ENCODE peak calls at places on chromosomes 3 and 15, in five cellular contexts. E is stomach, G is sigmoid colon, I is transverse colon, B is tibial nerve. R is an unnamed sample.

GRCh38 chr3:171384101-171384891 is 75.9 kb downstream of the TNIK start:
- DNase-seq in E (no peak), I (no peak), G (no peak), B (no peak), R (no peak)

GRCh38 chr3:56309465-56309864 is 158.8 kb downstream of the ERC2 start:
- DNase-seq in B (no peak), E (no peak), I (no peak), G (no peak), R (no peak)

GRCh38 chr15:90889313-90889730 is 5.0 kb downstream of the FES start:
- DNase-seq in G (peak), B (no peak), E (no peak), I (no peak), R (no peak)

GRCh38 chr3:107411779-107412178 is 34.5 kb downstream of the CCDC54 start:
- DNase-seq in G (no peak), B (no peak), E (no peak), I (no peak), R (no peak)

GRCh38 chr15:63969652-63970421 is 76.4 kb downstream of the DAPK2 start:
- DNase-seq in E (peak), B (no peak), I (peak), G (no peak), R (no peak)

GRCh38 chr15:100720406-100720967 is 118.1 kb downstream of the ASB7 start:
- DNase-seq in G (no peak), E (no peak), I (no peak), B (peak), R (peak)

GRCh38 chr15:60551147-60551780 is 72.3 kb upstream of the ICE2 start:
- DNase-seq in G (no peak), B (no peak), E (no peak), I (no peak), R (no peak)

GRCh38 chr3:125684199-125684598 is 88.9 kb upstream of the OSBPL11 start:
- DNase-seq in E (peak), G (peak), I (no peak), B (no peak), R (no peak)

GRCh38 chr3:79406175-79406574 is 361.6 kb downstream of the ROBO1 start:
- DNase-seq in G (no peak), B (no peak), E (no peak), I (no peak), R (no peak)

GRCh38 chr15:79863886-79864285 is 32.9 kb downstream of the MTHFS start:
- DNase-seq in B (no peak), G (no peak), I (no peak), E (no peak), R (no peak)

GRCh38 chr3:58657571-58658141 is 8.9 kb downstream of the FAM3D start:
- DNase-seq in I (peak), G (peak), B (no peak), E (peak), R (no peak)

GRCh38 chr3:174243194-174243593 is 615.9 kb upstream of the NAALADL2 start:
- DNase-seq in E (no peak), G (no peak), I (no peak), B (no peak), R (no peak)

GRCh38 chr3:71099997-71100719 is 483.4 kb downstream of the FOXP1 start:
- DNase-seq in B (no peak), I (no peak), E (no peak), G (no peak), R (no peak)

GRCh38 chr3:184133840-184134745 is 1.1 kb upstream of the EIF2B5 start:
- DNase-seq in E (peak), G (peak), I (peak), B (peak), R (peak)

GRCh38 chr3:33211444-33211843 is 7.2 kb downstream of the SUSD5 start:
- DNase-seq in B (no peak), G (no peak), I (no peak), E (no peak), R (no peak)

GRCh38 chr3:146273721-146274407 is 23.0 kb upstream of the PLSCR4 start:
- DNase-seq in B (no peak), E (no peak), G (no peak), I (no peak), R (no peak)

GRCh38 chr3:12994607-12995388 is 78.4 kb downstream of the IQSEC1 start:
- DNase-seq in B (peak), E (peak), G (peak), I (peak), R (peak)

GRCh38 chr15:29268706-29269484 is 727 bp downstream of the NSMCE3 start:
- DNase-seq in G (peak), B (peak), I (peak), E (no peak), R (no peak)

GRCh38 chr3:21846976-21847375 is 96.0 kb upstream of the ZNF385D start:
- DNase-seq in I (no peak), E (no peak), B (no peak), G (no peak), R (no peak)

GRCh38 chr3:43783987-43784639 is 93.4 kb downstream of the ABHD5 start:
- DNase-seq in G (no peak), I (peak), E (no peak), B (no peak), R (peak)

GRCh38 chr15:95839367-95839782 is 491.1 kb upstream of the NR2F2 start:
- DNase-seq in E (no peak), B (no peak), G (no peak), I (no peak), R (no peak)

GRCh38 chr3:141959531-141959920 is 83.1 kb downstream of the ATP1B3 start:
- DNase-seq in I (no peak), G (no peak), B (no peak), E (no peak), R (no peak)

GRCh38 chr3:141952611-141953010 is 76.2 kb downstream of the ATP1B3 start:
- DNase-seq in E (no peak), I (no peak), G (peak), B (no peak), R (no peak)

GRCh38 chr3:141950572-141951493 is 74.4 kb downstream of the ATP1B3 start:
- DNase-seq in I (no peak), E (no peak), B (no peak), G (no peak), R (no peak)

GRCh38 chr3:141959921-141960554 is 83.6 kb downstream of the ATP1B3 start:
- DNase-seq in I (no peak), E (no peak), B (no peak), G (no peak), R (no peak)

GRCh38 chr3:141955163-141955562 is 78.7 kb downstream of the ATP1B3 start:
- DNase-seq in G (peak), E (no peak), I (no peak), B (no peak), R (no peak)
- H3K27ac ChIP-seq in G (no peak), E (no peak), I (peak), B (no peak), R (no peak)

GRCh38 chr15:40137011-40137906 is 23.6 kb upstream of the BUB1B start:
- DNase-seq in B (no peak), I (no peak), G (no peak), E (no peak), R (no peak)

GRCh38 chr15:40136470-40136869 is 24.4 kb upstream of the BUB1B start:
- DNase-seq in I (no peak), E (no peak), G (no peak), B (no peak), R (no peak)

GRCh38 chr15:40142428-40142827 is 18.4 kb upstream of the BUB1B start:
- DNase-seq in E (no peak), G (no peak), I (no peak), B (no peak), R (no peak)

GRCh38 chr15:40133544-40133943 is 24.9 kb upstream of the BMF start:
- DNase-seq in E (no peak), G (no peak), B (no peak), I (no peak), R (no peak)

DNA sequence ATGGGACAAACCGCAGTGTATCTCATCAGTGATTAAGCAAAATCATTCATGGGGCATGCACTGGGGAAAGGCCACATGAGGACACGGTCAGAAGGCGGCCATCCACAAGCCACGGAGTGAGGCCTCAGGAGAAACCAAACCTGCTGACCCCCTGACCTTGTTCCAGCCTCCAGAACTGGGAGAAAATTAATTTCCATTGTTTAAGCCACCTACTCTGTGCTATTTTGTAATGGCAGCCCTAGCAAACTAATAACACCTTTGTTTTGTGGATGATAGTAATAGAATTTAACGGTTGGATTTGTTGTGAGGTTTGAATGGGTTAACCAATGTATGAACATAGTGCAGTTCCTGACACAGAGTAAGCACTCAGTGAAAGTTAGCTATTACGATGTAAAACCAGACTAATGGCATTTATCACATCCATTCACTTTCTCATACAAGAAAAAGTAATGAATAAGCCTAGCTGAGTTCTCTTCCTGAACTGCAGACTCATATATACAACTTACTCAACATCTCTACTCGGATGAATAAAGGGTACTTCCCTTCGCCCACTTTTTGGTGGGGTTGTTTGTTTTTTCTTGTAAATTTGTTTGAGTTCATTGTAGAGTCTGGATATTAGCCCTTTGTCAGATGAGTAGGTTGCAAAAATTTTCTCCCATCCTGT is 22.8 kb upstream of the BUB1B start:
- DNase-seq in E (no peak), B (no peak), I (no peak), G (no peak), R (no peak)
- TF ChIP-seq EP300 in E (no peak), B (no peak), I (no peak), G (no peak), R (no peak)

GRCh38 chr15:66239514-66239913 is 14.0 kb downstream of the MEGF11 start:
- DNase-seq in E (no peak), B (no peak), I (no peak), G (no peak), R (no peak)
- TF ChIP-seq CTCF in E (no peak), B (no peak), I (no peak), G (no peak), R (no peak)

GRCh38 chr3:64872385-64872784 is 184.6 kb upstream of the ADAMTS9 start:
- DNase-seq in B (no peak), G (no peak), I (no peak), E (no peak), R (no peak)
- H3K27ac ChIP-seq in B (no peak), G (no peak), I (no peak), E (no peak), R (no peak)

GRCh38 chr15:39887211-39887610 is 32.9 kb downstream of the GPR176 start:
- DNase-seq in E (no peak), I (no peak), G (no peak), B (no peak), R (no peak)
- TF ChIP-seq EP300 in E (no peak), I (no peak), G (no peak), B (no peak), R (no peak)

DNA sequence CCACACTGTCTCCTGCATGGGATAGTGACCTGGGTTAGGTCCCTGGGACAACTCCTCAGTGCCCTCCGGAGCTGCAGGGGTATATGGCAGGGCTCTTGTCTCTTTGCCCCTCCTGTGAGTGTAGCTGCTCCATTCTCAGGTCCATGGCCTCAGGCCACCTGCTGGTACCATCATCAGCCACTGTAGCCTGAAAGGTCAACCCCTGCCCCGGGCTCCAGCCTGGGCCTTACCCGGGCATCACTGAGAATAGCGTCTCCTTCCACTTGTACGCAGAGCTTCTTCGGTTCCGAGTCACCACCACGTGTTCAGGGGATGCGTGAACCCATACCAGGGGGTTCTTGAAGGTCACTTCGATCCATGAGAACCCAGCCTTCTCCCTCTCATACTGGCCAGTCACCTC is 13.8 kb downstream of the ITIH4 start:
- DNase-seq in E (no peak), I (no peak), B (no peak), G (no peak), R (no peak)
- TF ChIP-seq CTCF in E (no peak), I (no peak), B (no peak), G (no peak), R (no peak)

GRCh38 chr15:69663982-69664381 is 211.4 kb downstream of the RPLP1 start:
- DNase-seq in B (no peak), I (no peak), G (no peak), E (no peak), R (no peak)
- H3K27ac ChIP-seq in B (no peak), I (no peak), G (no peak), E (no peak), R (no peak)

GRCh38 chr15:36356978-36357582 is 222.3 kb upstream of the CDIN1 start:
- DNase-seq in G (no peak), B (no peak), I (no peak), E (no peak), R (no peak)

GRCh38 chr15:36361351-36361870 is 218.0 kb upstream of the CDIN1 start:
- DNase-seq in B (no peak), E (no peak), I (no peak), G (no peak), R (no peak)

GRCh38 chr15:36359286-36359685 is 220.1 kb upstream of the CDIN1 start:
- DNase-seq in E (no peak), B (no peak), G (no peak), I (no peak), R (no peak)

GRCh38 chr15:36356511-36356910 is 222.9 kb upstream of the CDIN1 start:
- DNase-seq in B (no peak), G (no peak), I (no peak), E (no peak), R (no peak)

DNA sequence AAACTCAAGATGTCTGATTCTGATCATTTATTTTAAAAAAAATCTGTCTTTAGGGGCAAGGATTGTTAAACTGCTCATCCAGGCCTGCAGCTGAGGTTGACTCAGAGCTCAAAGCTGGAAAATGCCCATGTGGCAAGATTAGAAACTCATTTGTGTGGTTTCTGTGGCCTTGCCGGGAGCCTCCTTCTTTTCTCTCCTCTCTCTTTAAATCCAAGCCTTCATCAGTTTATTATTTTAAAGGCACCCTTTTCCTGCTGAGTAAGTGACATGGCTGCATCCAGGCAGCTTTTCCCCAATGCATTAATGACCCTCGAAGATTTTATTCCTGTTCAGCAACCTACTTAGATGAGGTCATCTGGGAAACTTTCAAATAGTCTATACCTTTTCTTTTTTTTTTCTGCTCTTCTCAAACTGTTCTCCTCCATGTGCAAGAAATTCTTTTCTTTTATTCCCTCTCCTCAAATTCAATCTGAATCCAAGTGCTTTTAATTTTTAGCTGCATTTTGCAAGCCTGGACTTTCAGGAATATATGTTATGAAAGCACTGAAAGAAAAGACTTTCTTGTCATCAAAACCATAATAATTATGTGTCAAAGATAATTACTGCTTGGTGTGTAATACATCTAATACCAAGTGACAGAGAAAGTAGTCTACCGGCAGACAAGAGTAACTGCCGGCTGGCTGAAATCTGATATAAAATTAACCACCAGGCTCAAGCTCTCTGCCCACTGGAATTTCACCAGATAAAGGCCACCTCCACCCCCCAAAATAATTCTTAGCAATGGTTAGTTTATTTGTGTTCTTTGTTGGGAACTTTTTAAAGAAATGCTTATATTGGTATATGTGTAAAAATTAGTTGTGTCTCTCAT is 221.1 kb upstream of the CDIN1 start:
- DNase-seq in I (no peak), B (no peak), G (no peak), E (no peak), R (no peak)
- TF ChIP-seq EP300 in I (no peak), B (no peak), G (no peak), E (no peak), R (no peak)

DNA sequence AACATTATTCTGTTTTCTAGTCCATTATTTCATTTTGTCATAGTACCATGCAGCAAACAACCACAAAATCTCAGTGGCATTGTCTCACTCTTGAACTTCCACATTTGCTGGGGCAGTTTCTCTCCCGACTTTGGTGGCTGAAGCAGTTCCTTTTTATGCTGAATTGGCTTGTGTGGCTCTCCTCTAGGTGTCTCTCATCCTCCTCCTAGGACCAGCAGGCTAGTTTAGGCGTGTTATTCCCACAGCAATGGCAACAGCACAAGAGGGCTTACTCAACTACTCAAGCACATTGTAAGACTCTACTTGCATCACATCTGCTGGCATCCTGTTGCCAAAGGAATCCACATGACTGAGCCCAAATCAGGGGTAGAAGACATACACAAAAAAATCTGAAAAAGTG is 201.8 kb upstream of the KCNH8 start:
- DNase-seq in B (no peak), G (no peak), I (no peak), E (no peak), R (no peak)
- TF ChIP-seq CTCF in B (no peak), G (no peak), I (no peak), E (no peak), R (no peak)

GRCh38 chr3:143170676-143171075 is 51.1 kb downstream of the CHST2 start:
- DNase-seq in B (no peak), I (no peak), G (no peak), E (no peak), R (no peak)
- H3K27ac ChIP-seq in B (no peak), I (peak), G (no peak), E (peak), R (no peak)